ENCODE peak calls at places on chromosomes 7 and 10, in four cellular contexts. M, F, X and A are unnamed samples.

GRCh38 chr7:147547252-147547897 is 1043.2 kb upstream of the C7orf33 start:
- DNase-seq in M (no peak), F (peak; percentile 38), X (peak; percentile 31), A (peak; percentile 43)

GRCh38 chr10:125000366-125001312 is 58.7 kb downstream of the ZRANB1 start:
- DNase-seq in M (no peak), F (no peak), X (no peak), A (peak; percentile 76)

GRCh38 chr7:150845471-150845870 is 6.8 kb upstream of the AOC1 start:
- DNase-seq in M (no peak), F (peak; percentile 23), X (no peak), A (no peak)

GRCh38 chr10:55233090-55233489 is 432.1 kb upstream of the PCDH15 start:
- DNase-seq in M (no peak), F (no peak), X (no peak), A (no peak)

GRCh38 chr7:1737956-1738355 is 67.9 kb downstream of the ELFN1 start:
- DNase-seq in M (no peak), F (no peak), X (no peak), A (no peak)

GRCh38 chr7:28280516-28280915 is 99.9 kb upstream of the JAZF1 start:
- DNase-seq in M (no peak), F (no peak), X (no peak), A (no peak)

GRCh38 chr7:13933106-13933505 is 56.4 kb downstream of the ETV1 start:
- DNase-seq in M (no peak), F (peak; percentile 24), X (no peak), A (no peak)

GRCh38 chr7:7977774-7978173 is 9.2 kb downstream of the GLCCI1 start:
- DNase-seq in M (no peak), F (no peak), X (no peak), A (no peak)

GRCh38 chr10:77560471-77560870 is 77.1 kb downstream of the KCNMA1 start:
- DNase-seq in M (no peak), F (no peak), X (no peak), A (no peak)

GRCh38 chr7:64625114-64626082 is 40.5 kb upstream of the ZNF107 start:
- DNase-seq in M (no peak), F (no peak), X (no peak), A (peak; percentile 27)

GRCh38 chr10:17851611-17852010 is 42.5 kb downstream of the MRC1 start:
- DNase-seq in M (no peak), F (no peak), X (peak; percentile 61), A (no peak)

GRCh38 chr7:145978769-145979168 is 137.8 kb upstream of the CNTNAP2 start:
- DNase-seq in M (no peak), F (no peak), X (no peak), A (no peak)

GRCh38 chr7:122686360-122686878 is 12.5 kb downstream of the RNF133 start:
- DNase-seq in M (no peak), F (no peak), X (no peak), A (no peak)

GRCh38 chr10:50999163-50999562 is 75.1 kb upstream of the PRKG1 start:
- DNase-seq in M (no peak), F (no peak), X (no peak), A (no peak)

GRCh38 chr10:51005551-51005950 is 68.7 kb upstream of the PRKG1 start:
- DNase-seq in M (no peak), F (no peak), X (no peak), A (no peak)

GRCh38 chr10:51000976-51001375 is 73.3 kb upstream of the PRKG1 start:
- DNase-seq in M (no peak), F (peak; percentile 36), X (no peak), A (no peak)

GRCh38 chr10:51000164-51000563 is 74.1 kb upstream of the PRKG1 start:
- DNase-seq in M (no peak), F (peak; percentile 92), X (no peak), A (no peak)

DNA sequence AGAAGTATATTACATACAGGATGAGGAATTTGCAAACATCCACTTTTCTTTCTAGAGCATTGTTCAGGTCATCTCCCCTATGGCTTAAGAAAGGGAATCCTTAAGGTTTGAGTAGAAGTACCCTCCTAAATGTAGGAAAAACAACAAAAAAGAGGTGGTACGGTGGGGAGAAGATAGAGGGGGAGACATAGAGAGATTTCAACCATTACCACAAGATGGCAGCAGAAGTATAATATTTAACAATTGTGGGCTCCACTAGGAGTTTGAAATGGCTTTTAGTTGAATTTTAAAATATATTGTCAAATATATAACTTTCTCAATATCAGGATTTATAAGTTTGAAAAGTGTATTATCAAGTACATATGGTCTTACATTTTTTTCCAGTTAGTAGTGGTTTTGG is 72.7 kb upstream of the PRKG1 start:
- DNase-seq in M (no peak), F (peak; percentile 39), X (no peak), A (peak; percentile 17)
- H3K4me3 ChIP-seq in M (no peak overlapping the region), F (no peak overlapping the region), X (no peak overlapping the region), A (no peak overlapping the region)

GRCh38 chr7:19707240-19707639 is 1.6 kb downstream of the POLR1F start:
- DNase-seq in M (no peak), F (peak; percentile 28), X (no peak), A (no peak)
- H3K4me3 ChIP-seq in M (no peak overlapping the region), F (peak overlapping the region; percentile 99), X (no peak overlapping the region), A (no peak overlapping the region)

DNA sequence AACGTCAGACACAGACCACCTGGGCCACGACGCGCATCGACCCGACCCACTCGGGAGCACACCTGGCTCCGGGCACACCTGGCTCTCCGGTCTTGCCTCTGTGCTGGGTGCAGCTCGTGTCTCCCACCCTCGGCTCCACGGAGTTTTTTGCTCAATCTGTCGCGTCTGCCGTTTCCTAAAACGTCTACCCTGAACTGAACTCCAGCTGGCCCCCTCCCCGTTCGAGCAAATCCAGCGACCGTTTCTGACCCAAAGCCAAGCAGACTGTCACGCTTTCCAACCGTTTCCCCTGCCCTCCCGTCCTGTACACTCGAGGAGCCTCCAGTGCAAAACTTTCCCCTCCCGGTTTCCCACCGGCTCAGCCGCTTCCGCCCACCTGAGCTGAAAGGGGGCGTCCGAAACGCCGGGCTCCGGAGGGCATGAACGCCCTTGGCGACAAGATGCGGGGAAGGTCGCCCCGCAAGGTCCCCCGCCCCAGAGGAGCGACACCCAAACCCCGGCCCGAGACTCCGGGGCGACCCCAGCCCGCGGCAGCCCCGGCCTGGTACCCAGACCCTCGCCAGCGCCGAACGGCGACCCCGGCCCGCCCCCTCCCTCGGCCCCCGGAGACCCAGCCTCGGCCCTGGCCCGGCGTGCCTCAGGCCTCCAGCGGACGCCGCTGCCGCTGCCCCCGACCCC is 591 bp downstream of the CYTH3 start:
- DNase-seq in M (peak; percentile 57), F (no peak), X (peak; percentile 35), A (no peak)
- H3K4me3 ChIP-seq in M (peak overlapping the region; percentile 60), F (peak overlapping the region; percentile 80), X (peak overlapping the region; percentile 75), A (peak overlapping the region; percentile 74)

GRCh38 chr7:106279425-106280182 is 5.2 kb downstream of the NAMPT start:
- DNase-seq in M (no peak), F (no peak), X (no peak), A (no peak)
- H3K4me3 ChIP-seq in M (no peak overlapping the region), F (no peak overlapping the region), X (no peak overlapping the region), A (no peak overlapping the region)